ENCODE peak calls at places on chromosomes 3 and 15, in six cellular contexts. L is left ventricle myocardium inferior, H is astrocyte of the spinal cord, D is astrocyte, X is left lung, V is transverse colon. Q is an unnamed sample.

GRCh38 chr3:157477441-157477840 is 25.8 kb downstream of the VEPH1 start:
- DNase-seq in L (no peak), H (no peak), D (peak), X (no peak), V (no peak), Q (no peak)

GRCh38 chr3:179482857-179483256 is 31.6 kb upstream of the GNB4 start:
- DNase-seq in L (no peak), H (no peak), D (no peak), X (no peak), V (no peak), Q (no peak)

GRCh38 chr3:71461098-71461497 is 122.4 kb downstream of the FOXP1 start:
- DNase-seq in L (no peak), H (no peak), D (no peak), X (no peak), V (no peak), Q (no peak)

GRCh38 chr3:156291269-156292123 is 171.1 kb downstream of the KCNAB1 start:
- DNase-seq in L (peak), H (no peak), D (peak), X (no peak), V (no peak), Q (no peak)

GRCh38 chr3:172859035-172859434 is 108.5 kb downstream of the ECT2 start:
- DNase-seq in L (no peak), H (peak), D (peak), X (no peak), V (no peak), Q (no peak)

GRCh38 chr3:183359036-183359435 is 69.4 kb downstream of the MCF2L2 start:
- DNase-seq in L (no peak), H (no peak), D (no peak), X (no peak), V (no peak), Q (peak)

GRCh38 chr15:52217186-52217585 is 26.0 kb upstream of the GNB5 start:
- DNase-seq in L (no peak), H (no peak), D (no peak), X (no peak), V (peak), Q (no peak)

GRCh38 chr3:188926741-188927650 is 244.8 kb upstream of the TPRG1 start:
- DNase-seq in L (no peak), H (no peak), D (peak), X (no peak), V (no peak), Q (no peak)

GRCh38 chr3:72058493-72059081 is 273.6 kb upstream of the PROK2 start:
- DNase-seq in L (peak), H (no peak), D (no peak), X (no peak), V (no peak), Q (no peak)

GRCh38 chr15:65730560-65731172 is 61.4 kb downstream of the DENND4A start:
- DNase-seq in L (no peak), H (peak), D (no peak), X (no peak), V (no peak), Q (peak)

GRCh38 chr3:134199240-134199639 is 51.4 kb downstream of the RYK start:
- DNase-seq in L (no peak), H (no peak), D (no peak), X (no peak), V (no peak), Q (no peak)

GRCh38 chr15:94080416-94080815 is 150.9 kb upstream of the MCTP2 start:
- DNase-seq in L (peak), H (peak), D (peak), X (no peak), V (no peak), Q (peak)
- H3K4me3 ChIP-seq in L (no peak), H (no peak), D (no peak), X (no peak), V (no peak), Q (no peak)

DNA sequence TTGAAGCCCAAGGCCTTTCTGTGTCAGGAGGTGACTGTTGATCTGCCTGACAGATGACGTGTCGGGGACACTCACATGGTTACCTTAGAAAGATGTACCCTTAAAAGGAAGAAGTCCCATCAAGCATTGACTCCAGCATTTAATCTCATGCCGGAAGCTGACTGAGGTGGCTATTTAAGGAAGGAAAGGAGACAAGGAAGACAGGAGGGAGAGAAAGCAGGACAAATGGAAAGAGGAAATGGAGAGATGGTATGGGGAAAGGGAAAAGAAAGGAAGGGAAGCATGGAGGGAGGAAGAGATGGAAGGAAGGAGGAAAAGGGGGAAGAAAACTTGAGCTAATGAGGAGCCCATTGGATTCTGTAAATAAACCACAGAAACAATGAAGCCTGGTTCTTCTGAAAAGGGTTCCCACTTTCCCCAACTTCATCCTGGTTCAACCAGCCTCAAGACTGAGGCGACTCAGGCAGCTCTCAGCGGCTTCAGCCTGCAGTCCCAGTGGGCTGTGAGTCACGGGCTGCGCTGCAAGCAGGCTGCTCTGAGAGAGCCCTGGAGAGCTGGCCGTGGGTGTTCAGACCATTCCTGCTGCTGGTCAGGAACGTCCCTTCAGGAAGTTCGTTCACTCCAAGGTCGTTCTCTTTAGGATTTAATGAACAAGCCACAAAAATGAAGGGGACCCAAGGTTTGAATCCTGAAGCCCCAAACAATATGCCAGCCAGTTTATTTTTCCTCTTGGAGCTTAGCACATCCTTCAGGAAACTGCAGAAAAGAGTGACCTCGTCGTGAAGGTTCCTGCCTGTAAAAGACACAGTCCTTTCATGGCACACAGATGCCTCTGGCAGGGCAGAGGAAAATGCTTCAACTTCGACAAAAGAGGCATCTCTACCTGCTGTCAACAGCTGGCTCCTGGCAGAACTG is 69.6 kb upstream of the THBS1 start:
- DNase-seq in L (peak), H (peak), D (peak), X (no peak), V (peak), Q (peak)
- H3K4me3 ChIP-seq in L (no peak), H (no peak), D (no peak), X (no peak), V (no peak), Q (no peak)

GRCh38 chr15:70095387-70096214 is 2.1 kb downstream of the TLE3 start:
- DNase-seq in L (no peak), H (no peak), D (no peak), X (peak), V (peak), Q (no peak)
- H3K4me3 ChIP-seq in L (peak), H (peak), D (peak), X (peak), V (peak), Q (peak)

GRCh38 chr15:100016632-100017031 is 283.4 kb upstream of the LYSMD4 start:
- DNase-seq in L (no peak), H (no peak), D (no peak), X (no peak), V (no peak), Q (no peak)
- H3K4me3 ChIP-seq in L (no peak), H (no peak), D (no peak), X (no peak), V (no peak), Q (no peak)

GRCh38 chr3:34202975-34203374 is 404.5 kb downstream of the PDCD6IP start:
- DNase-seq in L (no peak), H (no peak), D (no peak), X (no peak), V (no peak), Q (no peak)

GRCh38 chr3:34203386-34203785 is 405.0 kb downstream of the PDCD6IP start:
- DNase-seq in L (no peak), H (no peak), D (no peak), X (no peak), V (no peak), Q (no peak)

GRCh38 chr3:34212175-34212574 is 413.7 kb downstream of the PDCD6IP start:
- DNase-seq in L (no peak), H (no peak), D (peak), X (no peak), V (no peak), Q (no peak)

GRCh38 chr3:34207826-34208225 is 409.4 kb downstream of the PDCD6IP start:
- DNase-seq in L (no peak), H (peak), D (peak), X (no peak), V (no peak), Q (no peak)

GRCh38 chr3:34206996-34207395 is 408.6 kb downstream of the PDCD6IP start:
- DNase-seq in L (no peak), H (peak), D (peak), X (no peak), V (no peak), Q (peak)
- H3K4me3 ChIP-seq in L (no peak), H (no peak), D (no peak), X (no peak), V (no peak), Q (no peak)

GRCh38 chr3:149195221-149195620 is 26.4 kb downstream of the CP start:
- DNase-seq in L (no peak), H (no peak), D (no peak), X (no peak), V (no peak), Q (no peak)

GRCh38 chr3:149203758-149204157 is 17.9 kb downstream of the CP start:
- DNase-seq in L (no peak), H (no peak), D (no peak), X (no peak), V (no peak), Q (no peak)

GRCh38 chr3:149199474-149199873 is 22.2 kb downstream of the CP start:
- DNase-seq in L (no peak), H (peak), D (peak), X (no peak), V (no peak), Q (peak)

GRCh38 chr3:149197669-149198068 is 24.0 kb downstream of the CP start:
- DNase-seq in L (no peak), H (no peak), D (no peak), X (no peak), V (no peak), Q (no peak)

DNA sequence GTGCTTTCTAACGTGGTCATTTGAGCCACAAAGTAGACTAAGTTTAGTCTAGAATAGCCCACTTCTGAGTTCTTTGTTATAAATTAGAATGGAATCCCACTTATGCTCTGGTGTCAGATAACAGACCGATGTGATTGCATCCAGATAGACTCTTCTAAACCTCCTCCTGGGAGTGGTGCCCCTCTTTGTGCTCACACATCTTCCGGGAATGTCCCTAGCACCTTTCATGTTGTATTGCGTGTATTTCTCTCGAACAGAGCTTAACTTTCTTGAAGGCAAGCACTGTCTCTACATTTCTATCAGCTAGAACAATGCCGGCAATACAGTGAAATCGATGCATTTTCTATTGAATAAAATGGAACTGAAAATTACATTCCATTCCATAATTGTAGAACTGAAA is 23.0 kb downstream of the CP start:
- DNase-seq in L (no peak), H (peak), D (peak), X (no peak), V (no peak), Q (peak)
- H3K4me3 ChIP-seq in L (no peak), H (no peak), D (peak), X (no peak), V (no peak), Q (no peak)

GRCh38 chr15:78709263-78709882 is 68.4 kb upstream of the CHRNB4 start:
- DNase-seq in L (peak), H (peak), D (no peak), X (peak), V (peak), Q (no peak)
- H3K4me3 ChIP-seq in L (no peak), H (no peak), D (no peak), X (no peak), V (no peak), Q (peak)

GRCh38 chr3:130607553-130608154 is 90.7 kb downstream of the COL6A6 start:
- DNase-seq in L (no peak), H (no peak), D (no peak), X (no peak), V (no peak), Q (no peak)
- H3K4me3 ChIP-seq in L (no peak), H (no peak), D (no peak), X (no peak), V (no peak), Q (no peak)